ENCODE peak calls at places on chromosomes 4 and X, in four cellular contexts. F is neural progenitor cell, E is AG09309, X is fibroblast of pulmonary artery. H is an unnamed sample.

GRCh38 chrX:78168065-78168464 is 28.6 kb upstream of the TAF9B start:
- DNase-seq in F (no peak), E (no peak), X (peak; percentile 39), H (no peak)

GRCh38 chr4:37620174-37620573 is 66.0 kb downstream of the RELL1 start:
- DNase-seq in F (no peak), E (no peak), X (peak; percentile 34), H (no peak)

GRCh38 chrX:2631743-2632532 is 59.2 kb upstream of the CD99 start:
- DNase-seq in F (no peak), E (no peak), X (no peak), H (no peak)

GRCh38 chrX:11462136-11462535 is 168.9 kb downstream of the AMELX start:
- DNase-seq in F (no peak), E (no peak), X (no peak), H (no peak)

GRCh38 chr4:179586460-179586859 is 2144.2 kb upstream of the AGA start:
- DNase-seq in F (no peak), E (no peak), X (no peak), H (no peak)

GRCh38 chrX:18938710-18939109 is 45.2 kb downstream of the PHKA2 start:
- DNase-seq in F (no peak), E (no peak), X (peak; percentile 3), H (no peak)

GRCh38 chr4:3414421-3415279 is 27.1 kb upstream of the HGFAC start:
- DNase-seq in F (no peak), E (no peak), X (no peak), H (no peak)

GRCh38 chrX:72280210-72280882 is 3.3 kb upstream of the RPS4X start:
- DNase-seq in F (no peak), E (no peak), X (no peak), H (no peak)

GRCh38 chr4:97239699-97239997 is 903.6 kb downstream of the STPG2 start:
- DNase-seq in F (peak; percentile 51), E (no peak), X (no peak), H (no peak)

GRCh38 chr4:111806331-111806730 is 338.9 kb upstream of the FAM241A start:
- DNase-seq in F (peak; percentile 56), E (no peak), X (no peak), H (no peak)

GRCh38 chr4:158170691-158171455 is 2.0 kb downstream of the GASK1B start:
- DNase-seq in F (no peak), E (no peak), X (peak; percentile 60), H (peak; percentile 59)

DNA sequence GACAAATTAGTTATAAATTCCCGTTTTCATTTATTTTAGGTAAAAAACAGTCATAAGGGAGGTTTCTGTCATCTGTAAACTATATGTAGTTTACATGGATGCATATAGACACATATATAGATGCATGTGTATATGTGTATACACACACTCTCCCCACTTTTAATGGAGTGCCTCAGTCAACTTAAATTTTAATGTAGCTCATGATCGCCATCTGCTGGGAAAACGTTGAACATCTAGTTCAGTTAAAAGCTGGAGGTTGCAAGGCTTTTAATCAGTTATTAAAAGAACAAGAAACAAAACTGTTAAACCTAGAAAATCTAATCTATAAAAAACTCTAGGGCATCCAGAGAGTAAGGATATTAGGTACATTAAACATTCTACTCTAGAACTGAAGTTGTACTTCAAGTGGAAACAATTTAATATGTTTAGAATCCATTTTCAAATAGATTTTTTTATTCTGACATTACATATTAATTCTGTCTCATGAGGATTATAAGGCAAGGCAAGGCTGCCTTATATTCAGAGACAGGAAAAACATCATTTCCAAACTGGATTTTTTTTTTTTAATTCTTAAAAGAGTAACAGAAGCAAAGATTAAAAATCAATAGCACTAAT is 122.6 kb downstream of the SHISA3 start:
- DNase-seq in F (peak; percentile 68), E (peak; percentile 2), X (peak; percentile 77), H (peak; percentile 20)
- TF ChIP-seq CTCF in F (peak; percentile 81), E (peak; percentile 48), X (peak; percentile 56), H (peak; percentile 39)

GRCh38 chr4:150098214-150098613 is 20.0 kb downstream of the DCLK2 start:
- DNase-seq in F (no peak), E (no peak), X (peak; percentile 36), H (no peak)
- TF ChIP-seq CTCF in F (no peak), E (no peak), X (no peak), H (no peak)

GRCh38 chrX:83416273-83416672 is 91.8 kb upstream of the POU3F4 start:
- DNase-seq in F (peak; percentile 14), E (no peak), X (no peak), H (no peak)
- TF ChIP-seq CTCF in F (peak; percentile 50), E (no peak), X (no peak), H (no peak)

GRCh38 chrX:131783555-131784338 is 239.4 kb upstream of the STK26 start:
- DNase-seq in F (no peak), E (peak; percentile 75), X (no peak), H (no peak)
- TF ChIP-seq CTCF in F (no peak), E (peak; percentile 55), X (no peak), H (peak; percentile 32)

H was measured in GM13976.